ENCODE peak calls at places on chromosomes 3 and 15, in five cellular contexts. I is CD8-positive, alpha-beta T cell; X is fibroblast of lung; U is cardiac fibroblast; D is ovary. P is an unnamed sample.
A peak's percentile ranks its signal among the peaks of the same experiment; 100 is the strongest.

GRCh38 chr3:178777718-178778411 is 241.6 kb downstream of the KCNMB2 start:
- DNase-seq in I (no peak), X (peak; percentile 39), U (no peak), D (no peak), P (peak; percentile 57)

GRCh38 chr3:132735589-132735988 is 13.4 kb upstream of the NPHP3 start:
- DNase-seq in I (no peak), X (no peak), U (no peak), D (no peak), P (no peak)

GRCh38 chr3:11271986-11272904 is at the start of gene ATG7:
- DNase-seq in I (peak; percentile 97), X (peak; percentile 95), U (peak; percentile 98), D (peak; percentile 98), P (peak; percentile 94)

GRCh38 chr15:99930696-99931095 is 197.5 kb upstream of the LYSMD4 start:
- DNase-seq in I (no peak), X (no peak), U (no peak), D (no peak), P (no peak)

GRCh38 chr3:141485578-141486415 is 1.0 kb upstream of the RASA2 start:
- DNase-seq in I (no peak), X (peak; percentile 88), U (peak; percentile 65), D (no peak), P (peak; percentile 84)

GRCh38 chr3:23036728-23037127 is 166.4 kb upstream of the UBE2E2 start:
- DNase-seq in I (no peak), X (no peak), U (peak; percentile 40), D (no peak), P (no peak)

GRCh38 chr3:57791245-57791644 is 35.1 kb downstream of the SLMAP start:
- DNase-seq in I (no peak), X (no peak), U (peak; percentile 27), D (no peak), P (no peak)

GRCh38 chr3:98778852-98779379 is 15.8 kb downstream of the ST3GAL6 start:
- DNase-seq in I (no peak), X (peak; percentile 98), U (peak; percentile 98), D (no peak), P (peak; percentile 95)

GRCh38 chr3:12629560-12629959 is 34.4 kb downstream of the RAF1 start:
- DNase-seq in I (no peak), X (peak; percentile 40), U (peak; percentile 11), D (no peak), P (peak; percentile 70)

GRCh38 chr3:71210257-71211002 is 373.1 kb downstream of the FOXP1 start:
- DNase-seq in I (no peak), X (peak; percentile 56), U (peak; percentile 75), D (no peak), P (peak; percentile 87)

GRCh38 chr3:171472552-171472951 is 12.3 kb upstream of the TNIK start:
- DNase-seq in I (no peak), X (no peak), U (no peak), D (no peak), P (no peak)

GRCh38 chr3:184186184-184186901 is at the start of gene ABCF3:
- DNase-seq in I (no peak), X (peak; percentile 50), U (peak; percentile 70), D (no peak), P (peak; percentile 70)

GRCh38 chr3:46701211-46701939 is at the start of gene TMIE:
- DNase-seq in I (no peak), X (peak; percentile 12), U (no peak), D (peak; percentile 45), P (no peak)
- H3K4me3 ChIP-seq in I (no peak within 1 kb of the TSS), X (no peak within 1 kb of the TSS), U (no peak within 1 kb of the TSS), D (peak within 1 kb of the TSS; percentile 28), P (no peak within 1 kb of the TSS)

GRCh38 chr3:194484614-194485013 is 2.2 kb downstream of the ATP13A3 start:
- DNase-seq in I (no peak), X (no peak), U (no peak), D (no peak), P (no peak)

GRCh38 chr3:194481525-194482195 is 5.1 kb downstream of the ATP13A3 start:
- DNase-seq in I (no peak), X (no peak), U (no peak), D (no peak), P (no peak)

GRCh38 chr3:194483850-194484249 is 3.0 kb downstream of the ATP13A3 start:
- DNase-seq in I (no peak), X (no peak), U (no peak), D (no peak), P (no peak)

GRCh38 chr3:194482196-194482593 is 4.6 kb downstream of the ATP13A3 start:
- DNase-seq in I (no peak), X (no peak), U (no peak), D (no peak), P (no peak)

GRCh38 chr3:194481103-194481502 is 5.7 kb downstream of the ATP13A3 start:
- DNase-seq in I (no peak), X (peak; percentile 78), U (peak; percentile 71), D (no peak), P (peak; percentile 83)
- H3K4me3 ChIP-seq in I (no peak overlapping the region), X (peak overlapping the region; percentile 23), U (no peak overlapping the region), D (no peak overlapping the region), P (no peak overlapping the region)

DNA sequence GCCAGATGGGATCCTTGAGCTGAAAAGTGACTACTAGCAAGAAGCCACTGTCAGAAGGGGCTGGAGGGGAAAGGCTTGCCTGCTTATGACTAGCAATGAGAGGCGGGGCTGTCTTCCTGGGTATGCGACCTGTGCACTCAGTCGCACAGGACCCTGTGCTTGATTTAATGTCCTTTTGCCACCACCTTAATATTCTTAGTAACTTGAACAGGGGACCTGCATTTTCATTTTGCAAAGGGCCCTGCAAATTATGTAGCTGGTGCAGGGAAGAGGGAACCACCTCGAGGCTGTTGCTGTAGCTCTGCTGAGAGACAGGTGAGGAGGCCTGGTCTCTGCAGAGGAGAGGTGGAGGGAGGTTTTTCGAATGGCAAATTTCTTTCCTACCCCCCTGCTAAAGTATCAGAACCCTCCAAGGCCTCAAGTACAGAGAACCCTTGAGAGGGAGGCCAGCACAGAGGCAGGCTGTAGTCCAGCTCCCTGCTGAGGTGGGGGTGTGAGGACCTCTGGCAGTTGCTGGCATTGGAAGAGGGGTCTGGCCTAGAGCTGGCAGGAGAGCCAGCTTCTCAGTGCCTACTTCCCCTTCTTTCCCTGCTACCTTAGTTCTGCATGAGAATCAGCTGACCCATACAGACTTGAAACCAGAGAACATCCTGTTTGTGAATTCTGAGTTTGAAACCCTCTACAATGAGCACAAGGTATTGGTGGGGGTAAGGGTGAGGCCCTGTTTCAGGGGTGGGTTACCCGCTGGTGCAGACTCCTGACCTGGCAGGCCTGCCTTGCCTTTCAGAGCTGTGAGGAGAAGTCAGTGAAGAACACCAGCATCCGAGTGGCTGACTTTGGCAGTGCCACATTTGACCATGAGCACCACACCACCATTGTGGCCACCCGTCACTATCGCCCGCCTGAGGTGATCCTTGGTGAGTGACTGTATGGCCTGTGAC is 11.4 kb downstream of the CLK3 start:
- DNase-seq in I (no peak), X (no peak), U (no peak), D (no peak), P (no peak)
- H3K4me3 ChIP-seq in I (no peak overlapping the region), X (no peak overlapping the region), U (no peak overlapping the region), D (no peak overlapping the region), P (no peak overlapping the region)

GRCh38 chr3:50139718-50140423 is 15.3 kb upstream of the SEMA3F start:
- DNase-seq in I (no peak), X (no peak), U (no peak), D (no peak), P (no peak)
- H3K4me3 ChIP-seq in I (no peak overlapping the region), X (no peak overlapping the region), U (no peak overlapping the region), D (no peak overlapping the region), P (no peak overlapping the region)

DNA sequence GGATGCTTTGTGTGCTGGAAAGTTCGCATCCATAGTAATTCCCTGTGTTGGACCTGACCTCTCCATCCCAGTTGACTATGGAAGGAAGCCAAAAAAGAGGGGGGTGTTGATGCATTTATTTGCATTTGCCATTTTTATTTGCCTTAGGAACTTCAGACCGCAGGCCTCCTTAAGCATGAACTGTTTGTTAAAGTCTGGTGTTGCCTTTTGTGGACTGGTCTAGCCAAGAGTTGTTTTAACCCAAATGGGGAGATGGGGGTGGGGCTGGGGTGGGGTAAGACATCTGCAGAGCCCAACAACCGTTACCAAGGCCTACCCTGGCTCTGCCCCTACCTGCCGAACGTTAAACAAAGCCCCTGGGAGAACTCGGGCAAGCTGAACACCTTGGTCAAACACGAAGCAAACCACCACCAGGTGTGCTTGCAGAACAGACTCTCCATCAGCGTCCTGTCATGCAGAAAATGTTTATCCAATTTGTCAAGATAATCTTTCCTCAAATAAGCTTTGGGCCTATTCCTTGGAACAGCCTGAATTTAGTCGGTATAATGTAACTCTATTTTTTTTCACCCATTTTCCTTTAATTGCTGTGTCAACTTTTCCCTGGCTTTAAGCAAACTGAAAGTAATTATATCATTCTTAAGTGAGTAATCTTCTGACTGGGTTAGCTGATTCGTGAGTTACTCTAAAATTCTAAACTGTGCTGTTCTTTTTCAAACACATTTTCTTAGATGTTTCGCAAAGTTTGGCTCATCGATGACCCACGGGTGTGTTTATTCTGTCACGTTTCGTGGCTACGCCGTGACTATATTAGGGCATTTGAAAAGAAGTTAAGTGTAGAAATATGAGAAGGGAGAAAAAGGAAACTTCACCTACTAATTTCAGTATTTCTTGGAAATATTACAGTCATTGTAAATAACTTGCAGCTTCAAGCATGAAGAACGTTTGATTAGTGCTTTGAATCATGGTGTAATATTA is 127.5 kb downstream of the SOX2 start:
- DNase-seq in I (no peak), X (peak; percentile 9), U (no peak), D (no peak), P (no peak)
- H3K4me3 ChIP-seq in I (no peak overlapping the region), X (no peak overlapping the region), U (no peak overlapping the region), D (no peak overlapping the region), P (no peak overlapping the region)

GRCh38 chr3:158768361-158768787 is 33.5 kb upstream of the MFSD1 start:
- DNase-seq in I (no peak), X (peak; percentile 82), U (peak; percentile 64), D (peak; percentile 71), P (peak; percentile 70)
- H3K4me3 ChIP-seq in I (no peak overlapping the region), X (no peak overlapping the region), U (peak overlapping the region; percentile 4), D (no peak overlapping the region), P (no peak overlapping the region)

GRCh38 chr15:55290361-55291057 is 896 bp upstream of the RAB27A start:
- DNase-seq in I (peak; percentile 86), X (peak; percentile 72), U (peak; percentile 89), D (peak; percentile 81), P (peak; percentile 79)

GRCh38 chr15:55289011-55289572 is 521 bp downstream of the RAB27A start:
- DNase-seq in I (peak; percentile 30), X (no peak), U (peak; percentile 59), D (no peak), P (peak; percentile 54)

GRCh38 chr15:55288006-55288717 is 1.5 kb downstream of the RAB27A start:
- DNase-seq in I (no peak), X (no peak), U (no peak), D (no peak), P (no peak)

GRCh38 chr15:55284461-55284860 is 5.2 kb downstream of the RAB27A start:
- DNase-seq in I (no peak), X (no peak), U (no peak), D (no peak), P (no peak)

GRCh38 chr15:55289573-55290360 is at the start of gene RAB27A:
- DNase-seq in I (peak; percentile 75), X (peak; percentile 72), U (peak; percentile 86), D (peak; percentile 64), P (peak; percentile 41)
- H3K4me3 ChIP-seq in I (peak within 1 kb of the TSS; percentile 74), X (peak within 1 kb of the TSS; percentile 84), U (peak within 1 kb of the TSS; percentile 72), D (peak within 1 kb of the TSS; percentile 86), P (peak within 1 kb of the TSS; percentile 84)